ENCODE peak calls at places on chromosomes 11 and 22, in nine cellular contexts. S is Right ventricle myocardium superior; Z is LHCN-M2; V is NCI-H1417; J is non-pigmented ciliary epithelial cell; K is SK-MEL-5; T is stimulated activated CD4-positive, alpha-beta T cell treated with anti-CD3 and anti-CD28 coated beads, Interleukin-4, amount 100 ng/mL, for 1 hour; M is H4; F is EL. N is an unnamed sample.

GRCh38 chr22:32897400-32897799 is 95.9 kb downstream of the TIMP3 start:
- DNase-seq in S (no peak), J (no peak), T (no peak), M (peak; percentile 69), V (no peak), K (no peak), F (peak; percentile 80), Z (no peak), N (no peak)

GRCh38 chr11:79262221-79262620 is 178.6 kb downstream of the TENM4 start:
- DNase-seq in V (no peak), K (no peak), M (no peak), T (no peak), J (no peak), Z (no peak), F (no peak), S (no peak), N (no peak)

GRCh38 chr22:17164392-17165024 is 5.4 kb upstream of the HDHD5 start:
- DNase-seq in F (peak; percentile 13), V (no peak), M (no peak), S (no peak), J (no peak), K (peak; percentile 75), Z (peak; percentile 6), T (no peak), N (peak; percentile 34)

GRCh38 chr11:129590753-129591475 is 215.3 kb downstream of the BARX2 start:
- DNase-seq in Z (no peak), J (no peak), S (no peak), F (no peak), V (no peak), K (no peak), M (no peak), T (no peak), N (no peak)

GRCh38 chr11:8262552-8263108 is 1.0 kb downstream of the LMO1 start:
- DNase-seq in K (no peak), S (peak; percentile 62), J (no peak), V (peak; percentile 76), M (no peak), F (peak; percentile 69), Z (peak; percentile 17), T (peak; percentile 44), N (peak; percentile 39)

GRCh38 chr11:87259731-87260130 is 222.0 kb downstream of the TMEM135 start:
- DNase-seq in V (peak; percentile 26), F (no peak), K (peak; percentile 35), S (no peak), J (no peak), M (no peak), T (no peak), Z (no peak), N (peak; percentile 60)

GRCh38 chr22:46649176-46650077 is 29.2 kb downstream of the GRAMD4 start:
- DNase-seq in K (no peak), Z (no peak), M (no peak), F (no peak), J (no peak), T (no peak), S (peak; percentile 67), V (no peak), N (no peak)

GRCh38 chr22:42184852-42185251 is 54.2 kb upstream of the CYP2D6 start:
- DNase-seq in V (no peak), M (peak; percentile 25), F (no peak), K (no peak), T (no peak), S (no peak), J (no peak), Z (no peak), N (no peak)

GRCh38 chr22:36028646-36029405 is at the start of gene RBFOX2:
- DNase-seq in T (peak; percentile 79), M (peak; percentile 87), Z (peak; percentile 95), K (peak; percentile 96), J (peak; percentile 68), F (peak; percentile 97), V (peak; percentile 89), S (peak; percentile 98), N (peak; percentile 97)